ENCODE peak calls at places on chromosome 14, in six cellular contexts. H is K562, Z is A549, V is SK-N-SH, P is IMR-90, I is GM12878. X is an unnamed sample.

GRCh38 chr14:95040723-95041476 is 116.4 kb downstream of the DICER1 start:
- DNase-seq in V (no peak), Z (peak; percentile 11), P (peak; percentile 32), I (no peak), H (no peak), X (no peak)

GRCh38 chr14:21039585-21040369 is 2.4 kb upstream of the RNASE7 start:
- DNase-seq in H (no peak), I (no peak), Z (peak; percentile 63), P (peak; percentile 67), V (peak; percentile 56), X (peak; percentile 85)

GRCh38 chr14:58555647-58556046 is 82.1 kb upstream of the DACT1 start:
- DNase-seq in P (no peak), Z (no peak), I (no peak), V (no peak), H (no peak), X (no peak)

GRCh38 chr14:91398192-91398591 is 19.4 kb downstream of the CCDC88C start:
- DNase-seq in P (no peak), I (no peak), Z (no peak), V (no peak), H (no peak), X (no peak)

GRCh38 chr14:24259282-24260025 is 3.5 kb downstream of the TGM1 start:
- DNase-seq in P (no peak), V (no peak), I (no peak), H (no peak), Z (no peak), X (no peak)

GRCh38 chr14:54487771-54488170 is 1.0 kb downstream of the GMFB start:
- DNase-seq in V (peak; percentile 63), H (no peak), P (peak; percentile 53), I (no peak), Z (peak; percentile 53), X (no peak)

GRCh38 chr14:80705241-80705980 is 236.1 kb downstream of the CEP128 start:
- DNase-seq in I (no peak), V (no peak), H (no peak), Z (no peak), P (no peak), X (no peak)

GRCh38 chr14:38302034-38302433 is 46.1 kb upstream of the CLEC14A start:
- DNase-seq in H (no peak), Z (no peak), I (no peak), P (no peak), V (no peak), X (no peak)

GRCh38 chr14:63857467-63858030 is 4.7 kb downstream of the SYNE2 start:
- DNase-seq in Z (no peak), V (no peak), H (no peak), I (no peak), P (no peak), X (no peak)

GRCh38 chr14:91377700-91378652 is 39.6 kb downstream of the CCDC88C start:
- DNase-seq in H (no peak), P (no peak), Z (no peak), V (peak; percentile 88), I (no peak), X (no peak)

GRCh38 chr14:24188251-24189058 is at the start of gene IPO4:
- DNase-seq in Z (peak; percentile 98), P (peak; percentile 98), V (peak; percentile 97), I (peak; percentile 88), H (peak; percentile 89), X (peak; percentile 100)

GRCh38 chr14:50260072-50260471 is 28.7 kb upstream of the SOS2 start:
- DNase-seq in V (no peak), H (no peak), Z (no peak), I (no peak), P (no peak), X (no peak)

GRCh38 chr14:57845802-57846531 is 19.9 kb downstream of the SLC35F4 start:
- DNase-seq in Z (no peak), V (no peak), P (no peak), H (no peak), I (no peak), X (no peak)

GRCh38 chr14:33486499-33486898 is 464.4 kb downstream of the EGLN3 start:
- DNase-seq in H (no peak), P (no peak), I (no peak), Z (no peak), V (no peak), X (no peak)

GRCh38 chr14:25056688-25057078 is 6.7 kb upstream of the STXBP6 start:
- DNase-seq in P (peak; percentile 66), V (no peak), H (no peak), I (no peak), Z (no peak), X (no peak)

GRCh38 chr14:98946995-98947394 is 325.0 kb downstream of the BCL11B start:
- DNase-seq in H (no peak), I (no peak), V (no peak), P (no peak), Z (no peak), X (no peak)

GRCh38 chr14:63874223-63874622 is 21.4 kb downstream of the SYNE2 start:
- DNase-seq in V (no peak), I (no peak), Z (no peak), H (no peak), P (no peak), X (no peak)

GRCh38 chr14:33014710-33015109 is 76.0 kb downstream of the NPAS3 start:
- DNase-seq in H (no peak), P (no peak), Z (no peak), V (no peak), I (no peak), X (no peak)

GRCh38 chr14:54344445-54344844 is 52.4 kb upstream of the CDKN3 start:
- DNase-seq in V (no peak), P (no peak), I (no peak), Z (no peak), H (peak; percentile 26), X (no peak)

GRCh38 chr14:53792909-53793308 is 163.7 kb downstream of the BMP4 start:
- DNase-seq in H (no peak), I (no peak), P (no peak), V (no peak), Z (no peak), X (no peak)

GRCh38 chr14:100540141-100540925 is 46.9 kb downstream of the BEGAIN start:
- DNase-seq in I (no peak), V (peak; percentile 85), Z (peak; percentile 59), H (peak; percentile 47), P (no peak), X (peak; percentile 31)

GRCh38 chr14:37232907-37233481 is 35.3 kb downstream of the MIPOL1 start:
- DNase-seq in H (peak; percentile 33), P (peak; percentile 69), I (no peak), V (peak; percentile 2), Z (peak; percentile 63), X (peak; percentile 79)
- TF ChIP-seq SMC3 in H (no peak), P (peak; percentile 38), I (no peak), V (no peak), Z (peak; percentile 28), X (peak; percentile 68)

GRCh38 chr14:72064501-72064900 is 132.3 kb downstream of the RGS6 start:
- DNase-seq in P (no peak), V (no peak), I (no peak), Z (no peak), H (no peak), X (no peak)

GRCh38 chr14:72061718-72062117 is 129.5 kb downstream of the RGS6 start:
- DNase-seq in Z (no peak), V (no peak), H (no peak), I (no peak), P (no peak), X (no peak)

GRCh38 chr14:72060460-72060859 is 128.2 kb downstream of the RGS6 start:
- DNase-seq in V (no peak), P (no peak), H (no peak), I (no peak), Z (no peak), X (no peak)

GRCh38 chr14:72063761-72064282 is 131.6 kb downstream of the RGS6 start:
- DNase-seq in H (no peak), I (no peak), P (no peak), Z (no peak), V (no peak), X (no peak)

DNA sequence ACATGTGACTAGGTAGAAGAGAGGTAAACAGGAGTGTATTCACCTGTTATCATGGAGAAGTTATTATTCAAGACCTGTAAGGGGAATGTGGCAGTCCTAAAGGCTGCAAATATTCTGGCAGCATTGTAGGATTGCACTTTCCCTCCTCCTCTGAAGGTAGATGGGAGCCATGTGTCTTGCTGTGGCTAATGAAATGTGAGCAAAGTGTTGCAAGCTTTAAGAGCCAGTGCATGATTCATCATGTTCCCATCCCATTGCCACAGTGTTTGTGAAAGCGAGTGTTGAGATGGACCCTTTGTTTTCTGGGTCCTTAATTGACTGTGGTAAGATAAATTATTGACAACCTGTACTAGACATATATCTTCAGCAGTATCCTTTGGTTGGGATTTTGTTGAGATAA is 128.7 kb downstream of the RGS6 start:
- DNase-seq in I (no peak), P (no peak), H (no peak), Z (no peak), V (no peak), X (no peak)
- TF ChIP-seq SMC3 in I (no peak), P (no peak), H (no peak), Z (no peak), V (no peak), X (no peak)

GRCh38 chr14:88049271-88049670 is 44.3 kb downstream of the GPR65 start:
- DNase-seq in P (no peak), Z (no peak), H (no peak), V (no peak), I (no peak), X (no peak)

GRCh38 chr14:88043523-88043922 is 38.6 kb downstream of the GPR65 start:
- DNase-seq in H (no peak), Z (peak; percentile 12), P (no peak), I (no peak), V (no peak), X (peak; percentile 32)

GRCh38 chr14:88044129-88044727 is 39.3 kb downstream of the GPR65 start:
- DNase-seq in Z (peak; percentile 76), V (no peak), P (no peak), H (no peak), I (no peak), X (peak; percentile 96)

GRCh38 chr14:88045705-88046104 is 40.8 kb downstream of the GPR65 start:
- DNase-seq in Z (no peak), P (no peak), H (no peak), I (no peak), V (no peak), X (no peak)

DNA sequence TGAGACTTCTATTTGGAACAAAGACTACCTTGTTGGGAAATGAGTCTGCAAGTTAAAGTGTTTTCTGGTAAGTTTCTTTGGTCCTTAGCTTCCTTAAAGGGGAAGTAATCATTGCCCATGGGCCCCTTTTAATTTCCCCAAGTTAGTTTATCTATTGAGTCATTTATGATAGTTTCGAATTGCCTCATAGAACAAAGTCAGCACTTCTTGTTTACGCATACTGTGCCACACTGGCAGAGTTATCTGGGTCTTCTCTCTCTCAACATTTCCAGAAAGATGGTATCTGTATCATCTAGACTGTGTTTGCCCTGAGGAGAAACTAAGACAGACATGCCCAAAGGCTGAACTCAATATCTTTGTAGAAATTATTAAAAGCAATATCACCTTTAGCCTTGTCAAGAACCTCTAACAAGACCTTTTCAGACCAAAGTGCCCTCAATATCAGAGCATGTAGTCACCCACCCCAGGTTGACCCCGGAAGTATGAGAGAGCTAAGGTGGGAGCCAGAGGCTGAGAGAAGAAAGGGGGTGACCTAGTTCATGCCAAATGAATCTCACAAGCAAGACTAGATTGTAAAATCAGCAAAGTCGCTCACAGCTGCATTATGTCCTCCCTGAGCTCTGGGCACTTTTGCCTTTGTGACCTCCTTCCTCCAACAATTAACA is 40.0 kb downstream of the GPR65 start:
- DNase-seq in V (no peak), Z (peak; percentile 54), P (no peak), H (no peak), I (no peak), X (peak; percentile 48)
- TF ChIP-seq SMC3 in V (no peak), Z (no peak), P (no peak), H (no peak), I (no peak), X (no peak)

GRCh38 chr14:27242874-27243273 is 645.0 kb upstream of the NOVA1 start:
- DNase-seq in V (no peak), I (no peak), Z (no peak), H (no peak), P (no peak), X (no peak)

GRCh38 chr14:27243360-27243759 is 645.5 kb upstream of the NOVA1 start:
- DNase-seq in H (no peak), V (no peak), P (no peak), Z (no peak), I (no peak), X (no peak)
- TF ChIP-seq SMC3 in H (no peak), V (no peak), P (no peak), Z (no peak), I (no peak), X (no peak)